ENCODE peak calls at places on chromosomes 7 and 10, in six cellular contexts. F is fibroblast of lung; M is MM.1S; I is CD8-positive, alpha-beta memory T cell; U is IMR-90; O is ascending aorta. E is an unnamed sample.

GRCh38 chr7:111063166-111063565 is 27.8 kb upstream of the LRRN3 start:
- DNase-seq in F (no peak), M (no peak), I (no peak), U (no peak), O (no peak), E (no peak)

GRCh38 chr10:71978476-71978875 is 14.3 kb downstream of the CHST3 start:
- DNase-seq in F (no peak), M (no peak), I (no peak), U (no peak), O (no peak), E (no peak)

GRCh38 chr7:146478975-146479492 is 362.4 kb downstream of the CNTNAP2 start:
- DNase-seq in F (no peak), M (no peak), I (no peak), U (no peak), O (no peak), E (no peak)

GRCh38 chr10:45515630-45516029 is 141.6 kb downstream of the ALOX5 start:
- DNase-seq in F (no peak), M (no peak), I (no peak), U (no peak), O (no peak), E (no peak)

GRCh38 chr10:19620867-19621266 is 195.4 kb upstream of the PLXDC2 start:
- DNase-seq in F (peak; percentile 6), M (no peak), I (no peak), U (peak; percentile 15), O (no peak), E (no peak)

GRCh38 chr7:76209310-76209709 is 7.6 kb downstream of the SRRM3 start:
- DNase-seq in F (no peak), M (no peak), I (no peak), U (no peak), O (no peak), E (no peak)

GRCh38 chr7:50552921-50553320 is 12.3 kb downstream of the DDC start:
- DNase-seq in F (peak; percentile 53), M (no peak), I (no peak), U (peak; percentile 55), O (no peak), E (no peak)

GRCh38 chr7:69624431-69624830 is 26.2 kb downstream of the AUTS2 start:
- DNase-seq in F (no peak), M (no peak), I (no peak), U (no peak), O (no peak), E (peak; percentile 45)

GRCh38 chr7:158958618-158959017 is 102.3 kb downstream of the DYNC2I1 start:
- DNase-seq in F (no peak), M (no peak), I (no peak), U (no peak), O (no peak), E (no peak)

GRCh38 chr10:47253651-47254375 is 46.2 kb upstream of the GDF10 start:
- DNase-seq in F (peak; percentile 67), M (no peak), I (no peak), U (peak; percentile 41), O (peak; percentile 25), E (peak; percentile 50)

GRCh38 chr7:158260567-158261361 is 326.9 kb downstream of the PTPRN2 start:
- DNase-seq in F (no peak), M (no peak), I (no peak), U (no peak), O (no peak), E (no peak)

GRCh38 chr10:132069849-132070182 is 4.1 kb downstream of the JAKMIP3 start:
- DNase-seq in F (no peak), M (no peak), I (no peak), U (no peak), O (no peak), E (no peak)

GRCh38 chr7:115274-115911 is 77.0 kb upstream of the FAM20C start:
- DNase-seq in F (no peak), M (no peak), I (no peak), U (peak; percentile 10), O (no peak), E (no peak)

GRCh38 chr10:57338823-57339558 is 928.7 kb downstream of the IPMK start:
- DNase-seq in F (peak; percentile 29), M (peak; percentile 70), I (no peak), U (peak; percentile 41), O (no peak), E (peak; percentile 29)

GRCh38 chr10:43255644-43256431 is 11.0 kb downstream of the RASGEF1A start:
- DNase-seq in F (peak; percentile 3), M (peak; percentile 19), I (peak; percentile 50), U (no peak), O (no peak), E (peak; percentile 48)

GRCh38 chr7:50824882-50825281 is 42.2 kb upstream of the GRB10 start:
- DNase-seq in F (no peak), M (no peak), I (no peak), U (no peak), O (no peak), E (no peak)

GRCh38 chr7:116138202-116138801 is 72.0 kb upstream of the TES start:
- DNase-seq in F (peak; percentile 70), M (peak; percentile 84), I (peak; percentile 21), U (peak; percentile 83), O (no peak), E (peak; percentile 15)

GRCh38 chr10:88347597-88348304 is 235.4 kb downstream of the RNLS start:
- DNase-seq in F (no peak), M (no peak), I (no peak), U (no peak), O (no peak), E (peak; percentile 26)

GRCh38 chr10:96491303-96491702 is 22.4 kb downstream of the TLL2 start:
- DNase-seq in F (no peak), M (no peak), I (no peak), U (no peak), O (no peak), E (no peak)

GRCh38 chr10:43078986-43079273 is 2.1 kb downstream of the RET start:
- DNase-seq in F (no peak), M (no peak), I (no peak), U (no peak), O (no peak), E (peak; percentile 87)

GRCh38 chr7:156907656-156908055 is 14.7 kb upstream of the LMBR1 start:
- DNase-seq in F (no peak), M (no peak), I (no peak), U (no peak), O (no peak), E (no peak)

GRCh38 chr10:124669824-124670654 is 74.1 kb downstream of the FAM53B start:
- DNase-seq in F (no peak), M (no peak), I (no peak), U (no peak), O (no peak), E (no peak)

GRCh38 chr7:25671087-25671486 is 442.8 kb upstream of the NPVF start:
- DNase-seq in F (no peak), M (no peak), I (no peak), U (no peak), O (no peak), E (no peak)
- H3K4me3 ChIP-seq in F (no peak overlapping the region), M (no peak overlapping the region), I (no peak overlapping the region), U (no peak overlapping the region), O (no peak overlapping the region), E (no peak overlapping the region)

GRCh38 chr7:93693796-93694195 is 119.3 kb upstream of the CALCR start:
- DNase-seq in F (no peak), M (no peak), I (no peak), U (no peak), O (no peak), E (no peak)

GRCh38 chr7:93697901-93698300 is 123.4 kb upstream of the CALCR start:
- DNase-seq in F (no peak), M (no peak), I (no peak), U (no peak), O (no peak), E (no peak)
- H3K9me3 ChIP-seq in F (no peaks in the 10 kb centered on the region), M (no peaks in the 10 kb centered on the region), I (no peaks in the 10 kb centered on the region), U (no peaks in the 10 kb centered on the region), O (no peaks in the 10 kb centered on the region), E (no peaks in the 10 kb centered on the region)

GRCh38 chr7:81769891-81770818 is at the start of gene HGF:
- DNase-seq in F (peak; percentile 53), M (no peak), I (no peak), U (peak; percentile 87), O (no peak), E (peak; percentile 78)
- H3K4me3 ChIP-seq in F (peak within 1 kb of the TSS; percentile 65), M (peak within 1 kb of the TSS; percentile 1), I (no peak within 1 kb of the TSS), U (peak within 1 kb of the TSS; percentile 53), O (peak within 1 kb of the TSS; percentile 75), E (peak within 1 kb of the TSS; percentile 70)

GRCh38 chr7:153523320-153524015 is 528.7 kb upstream of the DPP6 start:
- DNase-seq in F (no peak), M (no peak), I (no peak), U (no peak), O (no peak), E (no peak)
- H3K9me3 ChIP-seq in F (no peaks in the 10 kb centered on the region), M (no peaks in the 10 kb centered on the region), I (no peaks in the 10 kb centered on the region), U (peaks cover 31% of the 10 kb centered on the region), O (no peaks in the 10 kb centered on the region), E (no peaks in the 10 kb centered on the region)

E was measured in BE2C.